ENCODE peak calls at places on chromosomes 11 and 22, in nine cellular contexts. One of them, this sample, is unnamed.
A peak's percentile ranks its signal among the peaks of the same experiment; 100 is the strongest.

GRCh38 chr11:12731841-12732336 is 57.7 kb downstream of the TEAD1 start:
- DNase-seq in COR-L47: no peak
- DNase-seq in endothelial cell: no peak
- DNase-seq in lung: no peak
- DNase-seq in GM13976: no peak
- DNase-seq in A549: no peak
- DNase-seq in COLO829: peak; percentile 50
- DNase-seq in cerebellar nuclear complex: no peak
- DNase-seq in Calu3: no peak
- DNase-seq in this sample: no peak

GRCh38 chr11:110125632-110126031 is 32.4 kb downstream of the ZC3H12C start:
- DNase-seq in COR-L47: no peak
- DNase-seq in Calu3: no peak
- DNase-seq in lung: no peak
- DNase-seq in COLO829: no peak
- DNase-seq in cerebellar nuclear complex: no peak
- DNase-seq in A549: no peak
- DNase-seq in endothelial cell: no peak
- DNase-seq in GM13976: no peak
- DNase-seq in this sample: no peak

GRCh38 chr11:120235024-120235628 is 4.8 kb upstream of the POU2F3 start:
- DNase-seq in COR-L47: peak; percentile 69
- DNase-seq in endothelial cell: peak; percentile 81
- DNase-seq in COLO829: no peak
- DNase-seq in Calu3: peak; percentile 76
- DNase-seq in A549: peak; percentile 64
- DNase-seq in cerebellar nuclear complex: no peak
- DNase-seq in GM13976: peak; percentile 83
- DNase-seq in lung: peak; percentile 71
- DNase-seq in this sample: peak; percentile 81

GRCh38 chr11:106421673-106422292 is 344.3 kb downstream of the AASDHPPT start:
- DNase-seq in lung: no peak
- DNase-seq in COR-L47: no peak
- DNase-seq in GM13976: no peak
- DNase-seq in A549: no peak
- DNase-seq in Calu3: no peak
- DNase-seq in endothelial cell: no peak
- DNase-seq in cerebellar nuclear complex: no peak
- DNase-seq in COLO829: no peak
- DNase-seq in this sample: no peak

GRCh38 chr22:32324505-32325415 is 32.9 kb upstream of the RFPL3 start:
- DNase-seq in lung: peak; percentile 27
- DNase-seq in COR-L47: no peak
- DNase-seq in cerebellar nuclear complex: no peak
- DNase-seq in A549: no peak
- DNase-seq in endothelial cell: no peak
- DNase-seq in Calu3: no peak
- DNase-seq in COLO829: no peak
- DNase-seq in GM13976: no peak
- DNase-seq in this sample: no peak

GRCh38 chr11:93766504-93766903 is 17.6 kb upstream of the MED17 start:
- DNase-seq in lung: no peak
- DNase-seq in COR-L47: no peak
- DNase-seq in cerebellar nuclear complex: no peak
- DNase-seq in endothelial cell: no peak
- DNase-seq in GM13976: no peak
- DNase-seq in COLO829: no peak
- DNase-seq in Calu3: no peak
- DNase-seq in A549: no peak
- DNase-seq in this sample: no peak

GRCh38 chr11:126007263-126007662 is 55.4 kb downstream of the CDON start:
- DNase-seq in A549: peak; percentile 21
- DNase-seq in lung: no peak
- DNase-seq in COLO829: no peak
- DNase-seq in cerebellar nuclear complex: no peak
- DNase-seq in Calu3: peak; percentile 3
- DNase-seq in GM13976: no peak
- DNase-seq in endothelial cell: no peak
- DNase-seq in COR-L47: no peak
- DNase-seq in this sample: no peak

GRCh38 chr22:37926358-37926757 is 20.3 kb downstream of the MICALL1 start:
- DNase-seq in lung: no peak
- DNase-seq in A549: no peak
- DNase-seq in endothelial cell: no peak
- DNase-seq in COLO829: no peak
- DNase-seq in cerebellar nuclear complex: no peak
- DNase-seq in Calu3: no peak
- DNase-seq in COR-L47: no peak
- DNase-seq in GM13976: no peak
- DNase-seq in this sample: no peak

GRCh38 chr11:103903621-103904323 is 132.7 kb upstream of the DDI1 start:
- DNase-seq in A549: no peak
- DNase-seq in COLO829: no peak
- DNase-seq in Calu3: no peak
- DNase-seq in endothelial cell: no peak
- DNase-seq in COR-L47: no peak
- DNase-seq in GM13976: no peak
- DNase-seq in lung: no peak
- DNase-seq in cerebellar nuclear complex: no peak
- DNase-seq in this sample: no peak

GRCh38 chr11:45919806-45920530 is 2.3 kb upstream of the PEX16 start:
- DNase-seq in endothelial cell: no peak
- DNase-seq in GM13976: no peak
- DNase-seq in A549: no peak
- DNase-seq in Calu3: no peak
- DNase-seq in COR-L47: no peak
- DNase-seq in COLO829: no peak
- DNase-seq in lung: no peak
- DNase-seq in cerebellar nuclear complex: no peak
- DNase-seq in this sample: no peak

GRCh38 chr11:8086001-8086479 is 5.0 kb downstream of the TUB start:
- DNase-seq in COR-L47: peak; percentile 88
- DNase-seq in cerebellar nuclear complex: no peak
- DNase-seq in endothelial cell: no peak
- DNase-seq in GM13976: no peak
- DNase-seq in lung: no peak
- DNase-seq in A549: no peak
- DNase-seq in Calu3: no peak
- DNase-seq in COLO829: no peak
- DNase-seq in this sample: peak; percentile 94

GRCh38 chr11:68598816-68599653 is 85.3 kb upstream of the GAL start:
- DNase-seq in COR-L47: no peak
- DNase-seq in cerebellar nuclear complex: no peak
- DNase-seq in endothelial cell: no peak
- DNase-seq in COLO829: no peak
- DNase-seq in lung: no peak
- DNase-seq in Calu3: no peak
- DNase-seq in A549: no peak
- DNase-seq in GM13976: no peak
- DNase-seq in this sample: no peak

GRCh38 chr11:3736816-3737215 is 60.5 kb downstream of the NUP98 start:
- DNase-seq in COR-L47: no peak
- DNase-seq in COLO829: no peak
- DNase-seq in lung: no peak
- DNase-seq in GM13976: no peak
- DNase-seq in Calu3: no peak
- DNase-seq in endothelial cell: no peak
- DNase-seq in cerebellar nuclear complex: no peak
- DNase-seq in A549: no peak
- DNase-seq in this sample: no peak

GRCh38 chr11:16412525-16413194 is 56.3 kb upstream of the SOX6 start:
- DNase-seq in Calu3: no peak
- DNase-seq in cerebellar nuclear complex: no peak
- DNase-seq in lung: no peak
- DNase-seq in COR-L47: no peak
- DNase-seq in GM13976: no peak
- DNase-seq in COLO829: no peak
- DNase-seq in A549: no peak
- DNase-seq in endothelial cell: no peak
- DNase-seq in this sample: peak; percentile 49

GRCh38 chr11:34650528-34650927 is 29.6 kb downstream of the EHF start:
- DNase-seq in A549: no peak
- DNase-seq in Calu3: no peak
- DNase-seq in endothelial cell: no peak
- DNase-seq in cerebellar nuclear complex: no peak
- DNase-seq in GM13976: peak; percentile 69
- DNase-seq in COLO829: no peak
- DNase-seq in COR-L47: no peak
- DNase-seq in lung: peak; percentile 65
- DNase-seq in this sample: no peak

GRCh38 chr22:45645526-45646414 is 25.9 kb upstream of the ATXN10 start:
- DNase-seq in COLO829: peak; percentile 69
- DNase-seq in Calu3: peak; percentile 95
- DNase-seq in cerebellar nuclear complex: no peak
- DNase-seq in COR-L47: peak; percentile 13
- DNase-seq in A549: peak; percentile 53
- DNase-seq in lung: peak; percentile 76
- DNase-seq in endothelial cell: peak; percentile 88
- DNase-seq in GM13976: peak; percentile 93
- DNase-seq in this sample: peak; percentile 38

GRCh38 chr11:132840220-132840619 is 692.1 kb downstream of the OPCML start:
- DNase-seq in endothelial cell: no peak
- DNase-seq in Calu3: no peak
- DNase-seq in COLO829: no peak
- DNase-seq in lung: no peak
- DNase-seq in COR-L47: no peak
- DNase-seq in cerebellar nuclear complex: no peak
- DNase-seq in A549: no peak
- DNase-seq in GM13976: no peak
- DNase-seq in this sample: no peak

GRCh38 chr22:36734171-36735058 is 30.9 kb upstream of the CACNG2 start:
- DNase-seq in COLO829: no peak
- DNase-seq in lung: no peak
- DNase-seq in cerebellar nuclear complex: no peak
- DNase-seq in endothelial cell: no peak
- DNase-seq in Calu3: no peak
- DNase-seq in GM13976: peak; percentile 66
- DNase-seq in COR-L47: no peak
- DNase-seq in A549: no peak
- DNase-seq in this sample: no peak

GRCh38 chr11:18192988-18193387 is 20.4 kb downstream of the MRGPRX4 start:
- DNase-seq in GM13976: peak; percentile 29
- DNase-seq in endothelial cell: no peak
- DNase-seq in COR-L47: peak; percentile 41
- DNase-seq in lung: no peak
- DNase-seq in Calu3: no peak
- DNase-seq in cerebellar nuclear complex: no peak
- DNase-seq in COLO829: no peak
- DNase-seq in A549: no peak
- DNase-seq in this sample: no peak

This sample was measured in NCI-H1105 treated with DMSO at 0.1 percent for 48 hours.